ENCODE peak calls at places on chromosomes 6 and 20, in eight cellular contexts. X, T, V, H, U, D, G and S are unnamed samples.

GRCh38 chr6:19269341-19269898 is 567.8 kb upstream of the ID4 start:
- DNase-seq in X (no peak), T (no peak), V (no peak), G (no peak), U (no peak), H (no peak), D (no peak), S (no peak)

GRCh38 chr6:26205161-26205624 is 118.0 kb downstream of the HFE start:
- DNase-seq in D (peak), V (peak), H (peak), G (peak), T (peak), X (peak), U (peak), S (peak)

GRCh38 chr6:55694148-55694547 is 115.2 kb upstream of the HMGCLL1 start:
- DNase-seq in D (no peak), G (no peak), T (no peak), X (peak), V (no peak), H (peak), U (peak), S (no peak)

GRCh38 chr6:109221543-109222195 is 126.4 kb downstream of the CEP57L1 start:
- DNase-seq in T (no peak), H (no peak), U (no peak), V (no peak), X (no peak), D (no peak), G (no peak), S (no peak)

GRCh38 chr6:14852375-14852774 is 393.5 kb upstream of the JARID2 start:
- DNase-seq in H (no peak), D (no peak), V (no peak), U (no peak), T (no peak), G (no peak), X (no peak), S (no peak)

GRCh38 chr20:50389437-50389807 is 120.8 kb upstream of the PTPN1 start:
- DNase-seq in D (no peak), T (no peak), U (no peak), V (no peak), G (no peak), H (no peak), X (no peak), S (no peak)

GRCh38 chr6:154433477-154434241 is 76.8 kb downstream of the CNKSR3 start:
- DNase-seq in T (no peak), X (no peak), V (no peak), H (no peak), G (no peak), U (no peak), D (no peak), S (no peak)

GRCh38 chr6:223763-224162 is 68.5 kb upstream of the DUSP22 start:
- DNase-seq in H (no peak), V (no peak), X (peak), G (no peak), D (no peak), U (no peak), T (no peak), S (no peak)

GRCh38 chr6:131811510-131811909 is 3.7 kb downstream of the ENPP1 start:
- DNase-seq in X (no peak), V (no peak), U (no peak), T (no peak), D (peak), H (no peak), G (no peak), S (no peak)

GRCh38 chr6:111087106-111087835 is at the start of gene SLC16A10:
- DNase-seq in V (peak), H (no peak), U (peak), X (peak), D (peak), G (peak), T (peak), S (peak)

GRCh38 chr20:10239954-10240353 is 21.3 kb downstream of the SNAP25 start:
- DNase-seq in D (no peak), T (no peak), H (no peak), G (no peak), V (no peak), X (peak), U (peak), S (no peak)

GRCh38 chr6:156988276-156989158 is 211.3 kb downstream of the ARID1B start:
- DNase-seq in G (no peak), U (peak), D (peak), X (no peak), V (no peak), T (no peak), H (no peak), S (no peak)

GRCh38 chr6:54515013-54515412 is 206.8 kb downstream of the TINAG start:
- DNase-seq in X (no peak), D (no peak), T (no peak), H (no peak), V (peak), G (no peak), U (peak), S (no peak)

GRCh38 chr20:32385541-32385940 is 27.4 kb downstream of the ASXL1 start:
- DNase-seq in G (no peak), U (no peak), D (no peak), H (no peak), X (no peak), T (no peak), V (no peak), S (no peak)

GRCh38 chr20:59462249-59462648 is 142.1 kb upstream of the PHACTR3 start:
- DNase-seq in U (no peak), G (no peak), H (no peak), V (no peak), X (no peak), D (no peak), T (no peak), S (no peak)

GRCh38 chr20:23350855-23351838 is 556 bp downstream of the NXT1 start:
- DNase-seq in D (peak), X (peak), U (peak), H (no peak), G (peak), T (peak), V (peak), S (peak)

GRCh38 chr6:82246802-82247633 is 526 bp downstream of the IBTK start:
- DNase-seq in X (peak), D (peak), H (no peak), U (peak), V (peak), G (peak), T (no peak), S (peak)